ENCODE peak calls at places on chromosomes 16 and 17, in nine cellular contexts. One of them, this sample, is unnamed.

GRCh38 chr17:76080207-76080933 is 1.4 kb downstream of the ZACN start:
- DNase-seq in C1 segment of cervical spinal cord: no peak
- DNase-seq in activated naive CD4-positive, alpha-beta T cell treated with Interleukin-2 at 50 U/mL for 16 hours: no peak
- DNase-seq in caudate nucleus: no peak
- DNase-seq in AG10803: no peak
- DNase-seq in NCI-H1048: no peak
- DNase-seq in CD8-positive, alpha-beta memory T cell: no peak
- DNase-seq in GF-D8: no peak
- DNase-seq in Daoy: no peak
- DNase-seq in this sample: no peak

GRCh38 chr17:12522743-12523181 is 142.9 kb upstream of the MYOCD start:
- DNase-seq in C1 segment of cervical spinal cord: no peak
- DNase-seq in activated naive CD4-positive, alpha-beta T cell treated with Interleukin-2 at 50 U/mL for 16 hours: no peak
- DNase-seq in caudate nucleus: no peak
- DNase-seq in AG10803: peak
- DNase-seq in NCI-H1048: peak
- DNase-seq in CD8-positive, alpha-beta memory T cell: no peak
- DNase-seq in GF-D8: no peak
- DNase-seq in Daoy: peak
- DNase-seq in this sample: no peak

GRCh38 chr17:51052235-51052634 is 68.4 kb downstream of the SPAG9 start:
- DNase-seq in C1 segment of cervical spinal cord: no peak
- DNase-seq in activated naive CD4-positive, alpha-beta T cell treated with Interleukin-2 at 50 U/mL for 16 hours: no peak
- DNase-seq in caudate nucleus: no peak
- DNase-seq in AG10803: no peak
- DNase-seq in NCI-H1048: no peak
- DNase-seq in CD8-positive, alpha-beta memory T cell: no peak
- DNase-seq in GF-D8: no peak
- DNase-seq in Daoy: no peak
- DNase-seq in this sample: no peak

GRCh38 chr17:49193513-49194296 is 16.7 kb downstream of the GNGT2 start:
- DNase-seq in C1 segment of cervical spinal cord: peak
- DNase-seq in activated naive CD4-positive, alpha-beta T cell treated with Interleukin-2 at 50 U/mL for 16 hours: no peak
- DNase-seq in caudate nucleus: peak
- DNase-seq in AG10803: peak
- DNase-seq in NCI-H1048: no peak
- DNase-seq in CD8-positive, alpha-beta memory T cell: no peak
- DNase-seq in GF-D8: peak
- DNase-seq in Daoy: peak
- DNase-seq in this sample: peak

GRCh38 chr16:3740186-3740585 is 22.9 kb upstream of the TRAP1 start:
- DNase-seq in C1 segment of cervical spinal cord: no peak
- DNase-seq in activated naive CD4-positive, alpha-beta T cell treated with Interleukin-2 at 50 U/mL for 16 hours: no peak
- DNase-seq in caudate nucleus: no peak
- DNase-seq in AG10803: no peak
- DNase-seq in NCI-H1048: no peak
- DNase-seq in CD8-positive, alpha-beta memory T cell: no peak
- DNase-seq in GF-D8: no peak
- DNase-seq in Daoy: no peak
- DNase-seq in this sample: no peak

GRCh38 chr16:28549301-28549899 is 4.3 kb upstream of the SGF29 start:
- DNase-seq in C1 segment of cervical spinal cord: no peak
- DNase-seq in activated naive CD4-positive, alpha-beta T cell treated with Interleukin-2 at 50 U/mL for 16 hours: no peak
- DNase-seq in caudate nucleus: no peak
- DNase-seq in AG10803: peak
- DNase-seq in NCI-H1048: no peak
- DNase-seq in CD8-positive, alpha-beta memory T cell: peak
- DNase-seq in GF-D8: peak
- DNase-seq in Daoy: peak
- DNase-seq in this sample: no peak

GRCh38 chr17:68794636-68795503 is 160.3 kb downstream of the ABCA8 start:
- DNase-seq in C1 segment of cervical spinal cord: peak
- DNase-seq in activated naive CD4-positive, alpha-beta T cell treated with Interleukin-2 at 50 U/mL for 16 hours: no peak
- DNase-seq in caudate nucleus: peak
- DNase-seq in AG10803: peak
- DNase-seq in NCI-H1048: no peak
- DNase-seq in CD8-positive, alpha-beta memory T cell: no peak
- DNase-seq in GF-D8: no peak
- DNase-seq in Daoy: no peak
- DNase-seq in this sample: no peak

GRCh38 chr16:86257546-86257945 is 252.8 kb upstream of the FOXF1 start:
- DNase-seq in C1 segment of cervical spinal cord: no peak
- DNase-seq in activated naive CD4-positive, alpha-beta T cell treated with Interleukin-2 at 50 U/mL for 16 hours: no peak
- DNase-seq in caudate nucleus: no peak
- DNase-seq in AG10803: no peak
- DNase-seq in NCI-H1048: no peak
- DNase-seq in CD8-positive, alpha-beta memory T cell: no peak
- DNase-seq in GF-D8: no peak
- DNase-seq in Daoy: no peak
- DNase-seq in this sample: no peak

GRCh38 chr17:50184611-50185398 is 16.6 kb downstream of the COL1A1 start:
- DNase-seq in C1 segment of cervical spinal cord: no peak
- DNase-seq in activated naive CD4-positive, alpha-beta T cell treated with Interleukin-2 at 50 U/mL for 16 hours: no peak
- DNase-seq in caudate nucleus: peak
- DNase-seq in AG10803: peak
- DNase-seq in NCI-H1048: no peak
- DNase-seq in CD8-positive, alpha-beta memory T cell: no peak
- DNase-seq in GF-D8: no peak
- DNase-seq in Daoy: peak
- DNase-seq in this sample: no peak

GRCh38 chr16:31224092-31224955 is 7.4 kb upstream of the PYDC1 start:
- DNase-seq in C1 segment of cervical spinal cord: no peak
- DNase-seq in activated naive CD4-positive, alpha-beta T cell treated with Interleukin-2 at 50 U/mL for 16 hours: no peak
- DNase-seq in caudate nucleus: no peak
- DNase-seq in AG10803: no peak
- DNase-seq in NCI-H1048: no peak
- DNase-seq in CD8-positive, alpha-beta memory T cell: no peak
- DNase-seq in GF-D8: no peak
- DNase-seq in Daoy: no peak
- DNase-seq in this sample: no peak

GRCh38 chr17:79975498-79976134 is 60.1 kb downstream of the TBC1D16 start:
- DNase-seq in C1 segment of cervical spinal cord: no peak
- DNase-seq in activated naive CD4-positive, alpha-beta T cell treated with Interleukin-2 at 50 U/mL for 16 hours: no peak
- DNase-seq in caudate nucleus: no peak
- DNase-seq in AG10803: no peak
- DNase-seq in NCI-H1048: no peak
- DNase-seq in CD8-positive, alpha-beta memory T cell: no peak
- DNase-seq in GF-D8: no peak
- DNase-seq in Daoy: no peak
- DNase-seq in this sample: no peak

GRCh38 chr17:43740541-43740940 is 18.1 kb downstream of the SOST start:
- DNase-seq in C1 segment of cervical spinal cord: no peak
- DNase-seq in activated naive CD4-positive, alpha-beta T cell treated with Interleukin-2 at 50 U/mL for 16 hours: no peak
- DNase-seq in caudate nucleus: no peak
- DNase-seq in AG10803: peak
- DNase-seq in NCI-H1048: no peak
- DNase-seq in CD8-positive, alpha-beta memory T cell: no peak
- DNase-seq in GF-D8: no peak
- DNase-seq in Daoy: no peak
- DNase-seq in this sample: no peak

GRCh38 chr16:86880316-86881117 is 302.2 kb downstream of the FOXL1 start:
- DNase-seq in C1 segment of cervical spinal cord: no peak
- DNase-seq in activated naive CD4-positive, alpha-beta T cell treated with Interleukin-2 at 50 U/mL for 16 hours: no peak
- DNase-seq in caudate nucleus: no peak
- DNase-seq in AG10803: no peak
- DNase-seq in NCI-H1048: no peak
- DNase-seq in CD8-positive, alpha-beta memory T cell: no peak
- DNase-seq in GF-D8: no peak
- DNase-seq in Daoy: no peak
- DNase-seq in this sample: no peak

GRCh38 chr17:44039829-44040635 is 25.3 kb upstream of the TMEM101 start:
- DNase-seq in C1 segment of cervical spinal cord: no peak
- DNase-seq in activated naive CD4-positive, alpha-beta T cell treated with Interleukin-2 at 50 U/mL for 16 hours: no peak
- DNase-seq in caudate nucleus: no peak
- DNase-seq in AG10803: peak
- DNase-seq in NCI-H1048: no peak
- DNase-seq in CD8-positive, alpha-beta memory T cell: no peak
- DNase-seq in GF-D8: no peak
- DNase-seq in Daoy: no peak
- DNase-seq in this sample: no peak

GRCh38 chr16:56325956-56326355 is 99.4 kb downstream of the AMFR start:
- DNase-seq in C1 segment of cervical spinal cord: no peak
- DNase-seq in activated naive CD4-positive, alpha-beta T cell treated with Interleukin-2 at 50 U/mL for 16 hours: no peak
- DNase-seq in caudate nucleus: no peak
- DNase-seq in AG10803: no peak
- DNase-seq in NCI-H1048: no peak
- DNase-seq in CD8-positive, alpha-beta memory T cell: no peak
- DNase-seq in GF-D8: no peak
- DNase-seq in Daoy: no peak
- DNase-seq in this sample: no peak